ENCODE peak calls at places on chromosome 18, in ten cellular contexts. O, U, C, H, Z, D, X, B, W and A are unnamed samples.

GRCh38 chr18:6878881-6879280 is 149.4 kb downstream of the ARHGAP28 start:
- DNase-seq in C (no peak), O (no peak), W (no peak), D (peak; percentile 11), X (no peak), Z (no peak), B (no peak), H (no peak), U (no peak), A (no peak)

GRCh38 chr18:36108601-36109000 is 20.5 kb downstream of the SLC39A6 start:
- DNase-seq in Z (no peak), H (no peak), B (no peak), W (no peak), O (no peak), C (no peak), X (no peak), U (no peak), D (no peak), A (no peak)

GRCh38 chr18:11808001-11808855 is 43.0 kb upstream of the CHMP1B start:
- DNase-seq in O (no peak), U (no peak), D (no peak), C (no peak), B (no peak), X (no peak), Z (no peak), H (no peak), W (no peak), A (no peak)

GRCh38 chr18:3207565-3207964 is 12.2 kb downstream of the MYOM1 start:
- DNase-seq in O (no peak), H (no peak), B (no peak), C (no peak), D (no peak), X (no peak), U (no peak), W (no peak), Z (peak; percentile 22), A (no peak)

GRCh38 chr18:901769-902168 is 2.9 kb upstream of the ADCYAP1 start:
- DNase-seq in O (no peak), D (no peak), H (no peak), W (no peak), B (no peak), Z (no peak), U (no peak), X (no peak), C (no peak), A (no peak)

GRCh38 chr18:79690586-79691482 is 11.2 kb downstream of the CTDP1 start:
- DNase-seq in X (no peak), B (no peak), U (no peak), D (no peak), H (no peak), W (no peak), Z (no peak), O (no peak), C (peak; percentile 45), A (no peak)

GRCh38 chr18:50709215-50709614 is 110.6 kb downstream of the MRO start:
- DNase-seq in U (no peak), B (no peak), C (no peak), D (no peak), W (no peak), H (no peak), Z (no peak), X (peak; percentile 42), O (no peak), A (no peak)

GRCh38 chr18:80183273-80184050 is 63.9 kb downstream of the PARD6G start:
- DNase-seq in B (no peak), O (no peak), D (no peak), W (no peak), H (no peak), Z (no peak), U (no peak), C (no peak), X (no peak), A (no peak)

GRCh38 chr18:48462510-48462909 is 53.3 kb upstream of the ZBTB7C start:
- DNase-seq in C (no peak), Z (no peak), H (no peak), W (no peak), B (no peak), D (no peak), U (no peak), O (no peak), X (no peak), A (no peak)

GRCh38 chr18:37958499-37958898 is 392.9 kb upstream of the CELF4 start:
- DNase-seq in W (no peak), U (no peak), B (no peak), X (no peak), Z (no peak), O (no peak), H (no peak), C (no peak), D (no peak), A (no peak)

GRCh38 chr18:9619545-9619944 is 5.2 kb upstream of the PPP4R1 start:
- DNase-seq in O (no peak), Z (no peak), X (no peak), C (peak; percentile 16), B (no peak), U (no peak), H (no peak), W (no peak), D (no peak), A (no peak)

GRCh38 chr18:8348051-8348450 is 261.2 kb upstream of the RAB12 start:
- DNase-seq in U (no peak), B (no peak), C (no peak), Z (no peak), O (no peak), D (no peak), W (no peak), X (no peak), H (no peak), A (no peak)

GRCh38 chr18:56248613-56249235 is 389.7 kb downstream of the TXNL1 start:
- DNase-seq in Z (no peak), W (no peak), X (no peak), O (no peak), C (no peak), H (no peak), D (no peak), U (no peak), B (no peak), A (no peak)

GRCh38 chr18:10147752-10148151 is 233.9 kb downstream of the VAPA start:
- DNase-seq in X (no peak), W (no peak), O (no peak), U (no peak), D (no peak), Z (no peak), B (no peak), H (no peak), C (no peak), A (no peak)

GRCh38 chr18:62784966-62785413 is 69.6 kb downstream of the PHLPP1 start:
- DNase-seq in O (no peak), U (no peak), Z (peak; percentile 53), X (no peak), W (peak; percentile 31), B (no peak), H (no peak), D (peak; percentile 27), C (no peak), A (no peak)

GRCh38 chr18:78986018-78986481 is 6.4 kb downstream of the SALL3 start:
- DNase-seq in W (no peak), H (no peak), Z (no peak), C (peak; percentile 68), X (no peak), U (no peak), O (no peak), D (no peak), B (peak; percentile 21), A (no peak)

GRCh38 chr18:4544131-4544530 is 89.0 kb upstream of the DLGAP1 start:
- DNase-seq in W (no peak), H (no peak), B (no peak), D (no peak), Z (no peak), X (no peak), C (peak; percentile 4), O (no peak), U (no peak), A (no peak)

GRCh38 chr18:54945726-54946125 is 13.5 kb downstream of the CCDC68 start:
- DNase-seq in B (no peak), X (no peak), O (no peak), C (peak; percentile 11), U (no peak), Z (no peak), H (no peak), W (no peak), D (no peak), A (no peak)

GRCh38 chr18:54949588-54949987 is 9.7 kb downstream of the CCDC68 start:
- DNase-seq in D (no peak), C (no peak), Z (no peak), W (no peak), U (no peak), H (no peak), O (no peak), B (no peak), X (no peak), A (no peak)

GRCh38 chr18:54947115-54947514 is 12.1 kb downstream of the CCDC68 start:
- DNase-seq in D (peak; percentile 17), Z (peak; percentile 30), U (no peak), H (no peak), X (no peak), W (no peak), B (peak; percentile 41), C (no peak), O (no peak), A (no peak)

GRCh38 chr18:54948350-54948837 is 10.9 kb downstream of the CCDC68 start:
- DNase-seq in C (no peak), B (no peak), X (no peak), D (no peak), H (no peak), W (no peak), O (no peak), Z (no peak), U (no peak), A (no peak)

GRCh38 chr18:54946149-54946581 is 13.1 kb downstream of the CCDC68 start:
- DNase-seq in C (peak; percentile 69), U (no peak), B (peak; percentile 81), W (no peak), H (no peak), O (no peak), Z (peak; percentile 37), D (no peak), X (no peak), A (no peak)
- TF ChIP-seq POLR2A in C (no peak), U (no peak), B (no peak), W (no peak), H (no peak), O (no peak), Z (no peak), D (no peak), X (no peak), A (no peak)

GRCh38 chr18:57443247-57443646 is 8.1 kb downstream of the ONECUT2 start:
- DNase-seq in B (no peak), X (no peak), Z (no peak), W (no peak), C (no peak), U (no peak), H (no peak), D (no peak), O (no peak), A (no peak)
- H3K4me3 ChIP-seq in B (no peak overlapping the region), X (no peak overlapping the region), Z (no peak overlapping the region), W (no peak overlapping the region), C (no peak overlapping the region), U (no peak overlapping the region), H (no peak overlapping the region), D (no peak overlapping the region), O (no peak overlapping the region), A (no peak overlapping the region)

GRCh38 chr18:23689031-23689615 is at the start of gene LAMA3:
- DNase-seq in Z (peak; percentile 57), B (peak; percentile 78), U (no peak), O (peak; percentile 80), D (no peak), X (peak; percentile 80), C (no peak), H (no peak), W (peak; percentile 76), A (peak; percentile 92)
- TF ChIP-seq POLR2A in Z (no peak), B (peak; percentile 26), U (peak; percentile 30), O (peak; percentile 16), D (peak; percentile 66), X (no peak), C (no peak), H (no peak), W (peak; percentile 26), A (no peak)

GRCh38 chr18:55244520-55244919 is 285.3 kb upstream of the CCDC68 start:
- DNase-seq in H (no peak), B (no peak), Z (no peak), X (no peak), W (no peak), O (no peak), C (no peak), D (no peak), U (no peak), A (no peak)
- H3K4me3 ChIP-seq in H (no peak overlapping the region), B (no peak overlapping the region), Z (no peak overlapping the region), X (no peak overlapping the region), W (no peak overlapping the region), O (no peak overlapping the region), C (no peak overlapping the region), D (no peak overlapping the region), U (no peak overlapping the region), A (no peak overlapping the region)